ENCODE peak calls at places on chromosomes 4 and X, in four cellular contexts. S is GM12878, B is K562, K is HepG2. Z is an unnamed sample.

GRCh38 chr4:151322565-151322964 is 2.8 kb downstream of the SH3D19 start:
- DNase-seq in B (no peak), S (no peak), K (no peak), Z (no peak)

GRCh38 chr4:141275834-141276233 is 55.1 kb downstream of the ZNF330 start:
- DNase-seq in S (no peak), K (no peak), B (no peak), Z (no peak)

GRCh38 chr4:26093561-26093960 is 179.5 kb downstream of the SMIM20 start:
- DNase-seq in K (no peak), S (no peak), B (no peak), Z (no peak)

GRCh38 chr4:76036855-76037254 is 985 bp upstream of the CXCL11 start:
- DNase-seq in K (no peak), B (no peak), S (no peak), Z (no peak)

GRCh38 chr4:142913461-142914030 is 67.4 kb upstream of the INPP4B start:
- DNase-seq in S (no peak), B (no peak), K (no peak), Z (no peak)

GRCh38 chr4:84719115-84719514 is 136.2 kb downstream of the CDS1 start:
- DNase-seq in K (no peak), B (no peak), S (no peak), Z (no peak)

GRCh38 chr4:38759077-38759789 is 23.6 kb downstream of the TLR10 start:
- DNase-seq in S (peak; percentile 77), K (peak; percentile 39), B (peak; percentile 48), Z (peak; percentile 39)

GRCh38 chrX:136130931-136131843 is 16.1 kb upstream of the FHL1 start:
- DNase-seq in S (no peak), K (peak; percentile 45), B (no peak), Z (no peak)

GRCh38 chr4:59960143-59960542 is 1240.0 kb upstream of the ADGRL3 start:
- DNase-seq in B (no peak), S (no peak), K (no peak), Z (no peak)

GRCh38 chr4:26212528-26212927 is 108.3 kb upstream of the RBPJ start:
- DNase-seq in S (no peak), K (no peak), B (no peak), Z (no peak)

GRCh38 chrX:135396109-135396508 is 25.6 kb upstream of the SMIM10L2A start:
- DNase-seq in B (no peak), S (no peak), K (no peak), Z (no peak)

DNA sequence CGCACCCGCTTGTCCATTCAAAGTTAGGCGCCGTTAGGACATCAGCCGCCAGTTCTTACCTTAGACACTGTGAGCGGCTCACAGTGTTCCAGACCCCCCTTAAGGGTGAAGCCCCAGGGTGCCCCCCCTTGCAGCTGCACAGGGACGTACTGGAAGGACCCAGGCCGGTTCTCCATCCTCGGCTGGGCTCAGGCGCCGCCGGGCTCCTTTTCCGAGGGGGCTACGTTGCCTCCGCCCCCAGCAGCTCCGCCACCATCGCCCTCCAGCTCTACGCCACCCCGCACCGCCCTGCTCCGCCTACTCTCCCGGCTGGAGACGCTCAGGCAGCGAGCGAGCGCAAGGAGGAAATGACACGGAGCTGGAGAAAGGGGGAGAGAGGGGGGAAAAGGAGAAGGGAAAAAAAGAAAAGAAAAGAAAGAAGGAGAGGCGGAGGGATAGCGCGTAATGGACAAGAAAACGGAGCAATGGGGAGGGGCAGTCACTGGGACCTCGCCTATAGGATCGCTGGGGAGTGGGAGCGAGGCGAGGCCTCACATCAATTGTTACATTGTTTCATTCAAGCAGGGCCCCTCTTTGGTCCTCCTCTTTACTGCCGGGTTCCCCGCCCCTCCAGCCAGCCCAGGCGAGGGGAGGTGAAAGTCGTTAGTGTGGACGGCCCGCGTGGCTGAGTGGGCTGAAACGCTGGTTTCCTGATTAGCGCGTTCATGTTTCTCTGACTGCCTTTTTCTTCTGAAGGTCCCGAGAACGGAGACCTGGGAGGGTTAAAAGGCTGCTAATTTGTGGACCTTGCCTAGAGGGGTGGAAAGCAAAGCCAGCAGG is at the start of gene SHROOM4:
- DNase-seq in K (peak; percentile 13), B (no peak), S (no peak), Z (no peak)
- TF ChIP-seq TARDBP in K (no peak), B (no peak), S (no peak), Z (no peak)

GRCh38 chr4:114229721-114230120 is 250.3 kb upstream of the ARSJ start:
- DNase-seq in K (no peak), S (no peak), B (no peak), Z (no peak)

GRCh38 chr4:114223580-114223979 is 244.1 kb upstream of the ARSJ start:
- DNase-seq in S (no peak), K (no peak), B (no peak), Z (no peak)

GRCh38 chr4:114226968-114227760 is 247.7 kb upstream of the ARSJ start:
- DNase-seq in S (no peak), B (no peak), K (no peak), Z (no peak)

GRCh38 chr4:114226178-114226577 is 246.7 kb upstream of the ARSJ start:
- DNase-seq in K (no peak), S (no peak), B (no peak), Z (no peak)

GRCh38 chr4:114225462-114225861 is 246.0 kb upstream of the ARSJ start:
- DNase-seq in S (no peak), B (no peak), K (no peak), Z (no peak)
- TF ChIP-seq TARDBP in S (no peak), B (no peak), K (no peak), Z (no peak)

DNA sequence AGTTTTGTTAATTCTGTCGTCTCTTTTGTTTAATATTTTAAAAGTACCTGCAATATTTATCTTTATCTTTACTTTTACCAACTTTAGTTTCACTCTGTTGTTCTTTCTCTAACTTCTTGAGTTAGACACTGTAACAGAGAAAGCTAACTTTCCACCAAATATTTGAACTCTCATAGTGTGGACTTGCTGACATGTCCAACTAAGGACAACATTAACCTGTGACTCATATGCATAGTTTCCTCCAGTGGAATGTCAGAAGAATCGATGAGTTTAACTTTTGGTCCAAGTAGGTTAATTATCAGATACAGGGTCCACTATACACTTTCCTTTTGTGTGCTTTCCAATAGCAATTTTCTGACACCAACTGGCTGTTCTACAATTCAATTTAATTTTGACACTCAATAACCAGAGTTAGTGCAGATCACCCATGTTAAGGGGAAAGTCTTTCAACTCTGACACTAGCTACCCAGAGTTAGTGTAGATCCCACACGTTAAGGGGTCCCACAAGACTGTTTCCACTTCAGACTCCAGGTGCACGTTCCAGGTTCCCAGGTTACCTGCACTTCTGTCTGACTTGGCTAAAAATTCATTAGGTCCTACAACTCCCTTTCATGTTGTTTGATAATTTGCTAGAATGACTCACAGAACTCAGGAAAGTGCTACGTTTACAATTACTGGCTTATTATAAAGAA is 559.0 kb upstream of the AMOT start:
- DNase-seq in K (peak; percentile 35), S (no peak), B (no peak), Z (no peak)
- TF ChIP-seq TARDBP in K (no peak), S (no peak), B (no peak), Z (no peak)

GRCh38 chr4:10736895-10737294 is 52.3 kb upstream of the CLNK start:
- DNase-seq in K (no peak), B (no peak), S (no peak), Z (no peak)

GRCh38 chr4:10734697-10735096 is 50.1 kb upstream of the CLNK start:
- DNase-seq in K (no peak), B (no peak), S (no peak), Z (no peak)

GRCh38 chr4:10738826-10739489 is 54.4 kb upstream of the CLNK start:
- DNase-seq in K (no peak), S (no peak), B (no peak), Z (no peak)

GRCh38 chr4:10736266-10736665 is 51.7 kb upstream of the CLNK start:
- DNase-seq in K (no peak), S (no peak), B (no peak), Z (no peak)

DNA sequence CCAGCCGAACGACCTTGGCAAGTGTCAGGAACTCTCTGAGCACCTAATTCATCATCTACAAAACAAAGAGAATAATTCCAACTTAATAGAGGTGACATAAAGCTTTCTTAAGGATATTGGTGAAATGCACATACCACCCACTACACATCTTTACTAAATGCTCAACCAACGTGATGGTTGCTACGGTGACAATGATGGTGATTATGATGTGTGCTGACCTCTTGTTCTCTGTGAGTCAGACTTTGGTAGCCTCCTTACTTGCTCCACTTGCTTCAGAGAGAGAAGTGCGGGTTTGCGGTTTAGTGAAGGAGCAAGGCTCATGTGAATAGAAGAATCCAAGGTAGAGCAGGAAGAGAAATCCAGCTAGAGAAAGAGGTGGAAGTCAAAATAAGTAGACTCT is 52.8 kb upstream of the CLNK start:
- DNase-seq in B (no peak), S (no peak), K (no peak), Z (no peak)
- TF ChIP-seq TARDBP in B (no peak), S (no peak), K (no peak), Z (no peak)

GRCh38 chrX:132490086-132490419 is 1.2 kb upstream of the MBNL3 start:
- DNase-seq in B (no peak), S (no peak), K (peak; percentile 41), Z (no peak)

GRCh38 chrX:132488819-132489255 is at the start of gene MBNL3:
- DNase-seq in B (no peak), K (peak; percentile 33), S (no peak), Z (peak; percentile 61)

GRCh38 chrX:132491191-132491590 is 2.4 kb upstream of the MBNL3 start:
- DNase-seq in K (peak; percentile 88), B (no peak), S (no peak), Z (no peak)

GRCh38 chrX:132488092-132488749 is 617 bp downstream of the MBNL3 start:
- DNase-seq in S (no peak), K (no peak), B (no peak), Z (no peak)

DNA sequence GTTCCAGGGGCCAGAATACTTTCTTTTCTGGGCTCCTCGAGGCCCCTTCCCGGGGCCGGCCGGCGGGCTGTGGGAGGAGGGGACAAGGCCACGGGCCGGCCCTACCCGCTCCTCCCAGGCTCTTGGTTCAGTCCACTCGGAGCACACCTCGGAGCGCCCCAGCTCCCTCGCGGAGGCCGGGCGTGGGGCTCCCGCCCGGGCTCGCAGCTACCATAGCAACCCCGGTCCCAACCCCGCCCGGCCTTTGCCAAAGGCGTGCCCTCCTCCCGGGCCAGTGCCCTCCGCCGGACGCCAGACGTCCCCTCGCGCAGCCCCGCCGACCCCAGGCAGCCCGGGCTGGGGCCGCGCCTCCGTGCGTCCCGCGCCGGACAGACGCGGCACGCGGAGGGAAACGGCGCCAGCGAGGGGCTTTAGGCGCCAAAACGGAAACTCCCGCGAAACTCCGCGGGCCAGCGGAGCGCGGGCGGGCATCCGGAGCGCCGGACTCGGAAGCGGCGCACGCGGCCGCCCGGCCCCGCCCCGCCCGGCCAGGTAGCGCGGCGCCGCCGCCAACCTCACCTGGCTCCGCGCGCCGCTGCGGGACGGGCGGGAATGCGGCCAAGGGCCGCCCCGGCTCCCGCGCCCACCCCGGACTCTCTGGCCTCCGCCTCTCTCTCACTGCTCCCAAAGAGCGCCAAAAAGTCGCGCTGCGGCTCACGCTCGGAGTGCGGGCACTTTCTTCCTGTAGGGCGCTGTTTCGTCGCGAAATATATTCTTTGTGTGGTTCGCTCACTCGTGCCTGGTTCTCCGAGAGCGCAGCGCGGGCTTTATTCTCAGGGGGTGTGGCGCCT is 633 bp upstream of the MBNL3 start:
- DNase-seq in K (no peak), B (no peak), S (no peak), Z (peak; percentile 54)
- TF ChIP-seq TARDBP in K (peak; percentile 20), B (no peak), S (no peak), Z (no peak)

DNA sequence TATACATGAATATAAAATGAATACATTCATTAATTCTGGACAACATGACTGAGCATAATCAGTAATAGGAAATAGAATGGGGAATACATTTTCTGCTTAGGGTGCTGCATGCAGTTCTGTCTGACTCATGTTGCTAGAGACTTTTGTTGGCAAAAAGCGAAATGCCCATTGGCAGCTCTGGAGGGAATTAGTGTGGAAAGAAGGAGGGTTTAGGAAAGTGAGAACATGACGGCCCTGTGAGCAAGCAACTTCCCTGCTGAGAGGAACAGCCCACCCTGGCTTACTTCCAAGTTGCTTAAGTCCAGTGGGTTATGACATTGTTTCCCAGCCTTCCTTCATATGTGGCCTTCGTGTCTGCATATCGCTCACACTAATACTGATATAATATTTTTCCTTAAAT is 13.8 kb downstream of the MAD2L1 start:
- DNase-seq in B (no peak), S (no peak), K (no peak), Z (no peak)
- TF ChIP-seq TARDBP in B (no peak), S (no peak), K (no peak), Z (no peak)

GRCh38 chr4:11505225-11505971 is 76.7 kb upstream of the HS3ST1 start:
- DNase-seq in S (no peak), B (no peak), K (no peak), Z (no peak)
- TF ChIP-seq TARDBP in S (no peak), B (no peak), K (no peak), Z (no peak)